ENCODE peak calls at places on chromosome 21, in eight cellular contexts. N is HepG2, Z is Panc1, L is sigmoid colon, W is breast epithelium, G is HL-60, D is stomach, V is suprapubic skin. S is an unnamed sample.
A peak's percentile ranks its signal among the peaks of the same experiment; 100 is the strongest.

GRCh38 chr21:33510826-33511225 is 19.3 kb upstream of the DNAJC28 start:
- DNase-seq in N (no peak), Z (no peak), L (no peak), W (no peak), G (no peak), D (no peak), V (no peak), S (no peak)

GRCh38 chr21:33685613-33686197 is 43.4 kb downstream of the ITSN1 start:
- DNase-seq in N (peak; percentile 77), Z (no peak), L (no peak), W (no peak), G (no peak), D (no peak), V (no peak), S (no peak)

GRCh38 chr21:36584980-36585940 is 105.3 kb upstream of the CLDN14 start:
- DNase-seq in N (no peak), Z (no peak), L (no peak), W (no peak), G (no peak), D (no peak), V (no peak), S (no peak)

GRCh38 chr21:27366846-27367245 is 400.0 kb upstream of the ADAMTS5 start:
- DNase-seq in N (no peak), Z (no peak), L (no peak), W (no peak), G (no peak), D (no peak), V (no peak), S (no peak)

GRCh38 chr21:28884481-28884880 is 108.2 kb downstream of the LTN1 start:
- DNase-seq in N (no peak), Z (no peak), L (no peak), W (no peak), G (no peak), D (no peak), V (no peak), S (no peak)

GRCh38 chr21:34204021-34204420 is 130.6 kb downstream of the MRPS6 start:
- DNase-seq in N (no peak), Z (no peak), L (no peak), W (no peak), G (no peak), D (no peak), V (no peak), S (no peak)

GRCh38 chr21:22710725-22711124 is 1712.5 kb downstream of the NCAM2 start:
- DNase-seq in N (no peak), Z (no peak), L (no peak), W (no peak), G (no peak), D (no peak), V (no peak), S (no peak)

GRCh38 chr21:14762309-14762708 is 216.2 kb upstream of the SAMSN1 start:
- DNase-seq in N (no peak), Z (no peak), L (no peak), W (no peak), G (no peak), D (no peak), V (no peak), S (no peak)

GRCh38 chr21:25801217-25802015 is 66.6 kb downstream of the GABPA start:
- DNase-seq in N (peak; percentile 86), Z (peak; percentile 65), L (peak; percentile 83), W (peak; percentile 84), G (peak; percentile 64), D (peak; percentile 81), V (peak; percentile 86), S (peak; percentile 91)

GRCh38 chr21:33434770-33435360 is 31.7 kb downstream of the IFNGR2 start:
- DNase-seq in N (no peak), Z (no peak), L (no peak), W (no peak), G (peak; percentile 40), D (no peak), V (no peak), S (no peak)

GRCh38 chr21:26391166-26391565 is 181.9 kb downstream of the CYYR1 start:
- DNase-seq in N (no peak), Z (peak; percentile 20), L (no peak), W (no peak), G (no peak), D (no peak), V (no peak), S (no peak)

GRCh38 chr21:21010698-21011097 is 12.5 kb downstream of the NCAM2 start:
- DNase-seq in N (no peak), Z (no peak), L (no peak), W (no peak), G (no peak), D (no peak), V (no peak), S (no peak)

GRCh38 chr21:46160563-46161179 is 5.3 kb upstream of the FTCD start:
- DNase-seq in N (no peak), Z (no peak), L (peak; percentile 56), W (peak; percentile 39), G (no peak), D (peak; percentile 21), V (peak; percentile 69), S (no peak)

GRCh38 chr21:43272591-43272990 is 103.8 kb downstream of the CRYAA start:
- DNase-seq in N (no peak), Z (no peak), L (no peak), W (no peak), G (no peak), D (no peak), V (no peak), S (peak; percentile 58)

GRCh38 chr21:31255846-31256395 is 88.1 kb downstream of the TIAM1 start:
- DNase-seq in N (no peak), Z (no peak), L (no peak), W (no peak), G (no peak), D (no peak), V (no peak), S (no peak)

GRCh38 chr21:46116189-46116845 is 18.4 kb downstream of the COL6A2 start:
- DNase-seq in N (no peak), Z (no peak), L (peak; percentile 65), W (peak; percentile 39), G (no peak), D (no peak), V (peak; percentile 76), S (peak; percentile 67)

GRCh38 chr21:33412832-33413519 is 9.8 kb downstream of the IFNGR2 start:
- DNase-seq in N (peak; percentile 98), Z (no peak), L (no peak), W (no peak), G (no peak), D (peak; percentile 37), V (no peak), S (no peak)

DNA sequence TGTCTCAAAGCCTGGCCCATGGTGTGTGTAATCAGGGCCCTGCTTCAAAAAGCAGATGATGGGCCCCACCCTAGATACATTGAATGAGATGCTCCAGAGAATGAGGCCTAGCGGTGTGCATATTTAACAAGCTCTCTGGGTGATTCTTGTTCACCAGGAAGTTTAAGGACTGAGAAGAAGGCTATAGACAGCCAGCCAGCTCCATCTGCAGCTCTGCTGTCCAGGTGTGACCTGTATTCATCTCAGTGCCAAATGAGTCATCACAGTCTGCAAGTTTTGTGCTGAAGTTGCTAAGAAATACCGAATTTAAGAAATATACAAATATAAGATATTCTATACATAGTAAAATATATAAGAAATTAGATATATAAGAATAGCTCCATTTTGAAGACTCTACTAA is 182.0 kb upstream of the RUNX1 start:
- DNase-seq in N (no peak), Z (no peak), L (no peak), W (no peak), G (no peak), D (no peak), V (no peak), S (no peak)
- H3K4me3 ChIP-seq in N (no peak overlapping the region), Z (no peak overlapping the region), L (no peak overlapping the region), W (no peak overlapping the region), G (no peak overlapping the region), D (no peak overlapping the region), V (no peak overlapping the region), S (no peak overlapping the region)

GRCh38 chr21:42125571-42126544 is 54.7 kb downstream of the UMODL1 start:
- DNase-seq in N (peak; percentile 39), Z (no peak), L (no peak), W (no peak), G (no peak), D (no peak), V (no peak), S (peak; percentile 70)
- TF ChIP-seq CTCF in N (no peak), Z (no peak), L (no peak), W (no peak), G (no peak), D (no peak), V (no peak), S (no peak)

DNA sequence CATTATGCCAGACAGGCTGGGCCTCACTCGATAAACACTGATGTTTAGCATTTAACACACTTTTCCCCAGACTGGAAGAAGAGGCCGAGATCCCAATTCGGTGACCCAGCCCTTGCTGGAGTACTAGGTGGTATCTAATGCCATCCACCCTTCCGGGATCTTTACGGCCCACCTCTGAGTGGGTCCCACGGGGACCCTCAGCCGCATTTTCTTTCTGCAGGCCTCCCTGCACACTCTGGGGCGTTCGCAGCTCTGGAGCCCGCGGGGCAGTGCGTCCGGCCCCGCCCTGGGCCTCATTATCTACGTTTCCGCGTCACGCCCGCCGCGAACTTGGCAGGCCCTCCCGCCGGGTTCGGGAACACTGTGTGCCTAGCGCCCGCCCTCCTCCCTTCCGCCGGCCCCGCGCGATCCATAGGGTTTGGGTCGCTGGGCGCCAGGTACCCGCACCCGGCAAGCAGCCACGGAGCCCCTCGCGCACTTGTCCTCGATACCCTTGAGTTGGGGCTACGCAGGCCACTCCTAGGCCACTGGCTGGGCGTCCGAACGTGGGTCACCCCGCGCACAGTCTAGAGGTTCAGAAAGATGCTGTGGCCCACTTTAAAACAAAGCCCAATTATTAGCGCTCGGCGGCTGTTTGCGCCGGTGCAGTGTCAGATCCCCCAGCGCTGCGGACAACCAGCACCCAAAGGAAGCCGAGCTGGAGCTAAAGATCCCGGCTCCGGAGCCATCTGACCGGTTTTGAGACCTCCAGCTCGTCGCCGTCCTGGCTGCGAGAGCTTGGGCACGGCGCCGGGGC is 942 bp upstream of the EVA1C start:
- DNase-seq in N (no peak), Z (no peak), L (peak; percentile 97), W (peak; percentile 88), G (no peak), D (peak; percentile 97), V (peak; percentile 98), S (peak; percentile 93)
- TF ChIP-seq POLR2AphosphoS5 in N (no peak), Z (no peak), L (peak; percentile 96), W (peak; percentile 89), G (no peak), D (peak; percentile 98), V (peak; percentile 95), S (peak; percentile 98)

DNA sequence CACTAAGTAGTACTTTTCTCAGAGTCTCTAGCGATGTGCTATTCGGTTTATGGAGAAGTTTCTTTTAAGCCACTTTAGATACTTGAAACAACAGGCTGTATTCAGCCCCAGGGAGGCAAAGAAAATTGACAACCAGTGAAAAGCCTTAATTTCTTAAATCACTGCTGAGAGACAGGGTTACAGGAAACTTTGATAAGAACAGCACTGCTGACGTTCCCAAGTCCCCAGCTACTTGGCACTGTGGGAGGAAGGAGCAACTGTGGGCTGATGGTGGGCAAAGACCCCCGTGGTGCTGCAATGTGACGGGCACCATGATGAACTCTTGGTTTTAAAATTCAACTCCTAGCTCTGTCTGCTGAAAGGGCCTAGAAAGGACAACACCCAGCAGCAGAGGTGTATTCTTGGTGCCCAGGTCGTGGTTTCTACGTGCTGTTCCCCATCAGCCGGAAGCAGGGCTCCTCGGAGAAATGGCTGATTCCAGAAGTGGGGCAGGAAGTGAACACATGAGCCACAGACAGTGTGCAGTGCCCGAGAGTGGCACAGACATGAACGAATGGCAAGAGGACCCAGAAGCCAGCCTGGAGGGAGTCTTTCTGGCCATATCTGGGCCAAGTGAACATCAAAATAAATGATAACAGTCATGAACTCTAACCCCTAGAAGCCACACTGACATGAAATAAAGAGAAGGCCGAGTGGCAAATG is 5.3 kb downstream of the PTTG1IP start:
- DNase-seq in N (no peak), Z (no peak), L (peak; percentile 60), W (no peak), G (no peak), D (no peak), V (no peak), S (no peak)
- H3K4me3 ChIP-seq in N (no peak overlapping the region), Z (peak overlapping the region; percentile 20), L (no peak overlapping the region), W (no peak overlapping the region), G (no peak overlapping the region), D (peak overlapping the region; percentile 13), V (no peak overlapping the region), S (no peak overlapping the region)